ENCODE peak calls at places on chromosome X, in ten cellular contexts. W is brain microvascular endothelial cell, F is kidney epithelial cell, S is A549, A is lower leg skin, Z is GM12878, V is cardiac muscle cell, Y is BE2C, J is ovary, L is SK-N-SH. Q is an unnamed sample.

GRCh38 chrX:13939741-13940597 is 89.7 kb downstream of the GEMIN8 start:
- DNase-seq in Y (no peak), A (no peak), L (no peak), W (no peak), V (no peak), S (no peak), F (no peak), J (no peak), Z (no peak), Q (no peak)

GRCh38 chrX:67673741-67674274 is 130.0 kb downstream of the AR start:
- DNase-seq in W (no peak), A (no peak), L (no peak), J (no peak), V (no peak), Y (no peak), F (no peak), Z (no peak), S (no peak), Q (no peak)

GRCh38 chrX:114959729-114960128 is 57.7 kb downstream of the IL13RA2 start:
- DNase-seq in A (no peak), J (no peak), F (no peak), Z (no peak), V (peak), L (peak), W (no peak), Y (no peak), S (peak), Q (no peak)

GRCh38 chrX:12997898-12998687 is 23.2 kb downstream of the TMSB4X start:
- DNase-seq in F (no peak), Y (no peak), W (no peak), S (no peak), L (no peak), V (no peak), Z (no peak), A (no peak), J (no peak), Q (no peak)

GRCh38 chrX:12894074-12894691 is 12.2 kb upstream of the TLR8 start:
- DNase-seq in Z (no peak), S (peak), Y (peak), J (no peak), F (no peak), A (no peak), V (peak), W (peak), L (peak), Q (no peak)

GRCh38 chrX:46125139-46125538 is 420.1 kb downstream of the ZNF674 start:
- DNase-seq in W (no peak), Z (no peak), F (no peak), V (peak), A (no peak), S (no peak), J (no peak), Y (no peak), L (no peak), Q (no peak)

GRCh38 chrX:41666251-41666650 is 22.5 kb upstream of the GPR34 start:
- DNase-seq in Z (no peak), Y (no peak), A (no peak), J (no peak), S (no peak), W (no peak), V (peak), F (no peak), L (no peak), Q (no peak)

GRCh38 chrX:68428431-68428830 is 4.9 kb downstream of the OPHN1 start:
- DNase-seq in S (no peak), F (no peak), W (peak), V (peak), J (no peak), Z (no peak), L (no peak), Y (no peak), A (no peak), Q (no peak)

GRCh38 chrX:11629593-11630211 is 36.0 kb downstream of the ARHGAP6 start:
- DNase-seq in F (peak), S (no peak), Z (no peak), W (peak), V (peak), Y (no peak), L (no peak), A (peak), J (peak), Q (no peak)

GRCh38 chrX:14095702-14096101 is 66.0 kb upstream of the GEMIN8 start:
- DNase-seq in L (peak), W (peak), V (peak), A (peak), F (peak), J (peak), Y (peak), Z (peak), S (peak), Q (peak)

GRCh38 chrX:42952621-42953020 is 174.7 kb upstream of the PPP1R2C start:
- DNase-seq in A (no peak), V (no peak), J (no peak), Y (no peak), S (no peak), Z (no peak), W (no peak), L (no peak), F (no peak), Q (no peak)

GRCh38 chrX:100980608-100981497 is 11.3 kb downstream of the ARL13A start:
- DNase-seq in W (peak), S (peak), J (no peak), A (no peak), V (peak), Y (peak), F (peak), L (no peak), Z (no peak), Q (no peak)

GRCh38 chrX:40778861-40779575 is 43.7 kb upstream of the MED14 start:
- DNase-seq in A (no peak), L (no peak), F (no peak), S (no peak), V (peak), W (peak), J (no peak), Y (no peak), Z (no peak), Q (no peak)

GRCh38 chrX:51917600-51917999 is 24.2 kb downstream of the MAGED1 start:
- DNase-seq in F (no peak), Y (no peak), Z (no peak), S (no peak), W (no peak), A (no peak), J (no peak), L (no peak), V (no peak), Q (no peak)

GRCh38 chrX:51922561-51922960 is 29.1 kb downstream of the MAGED1 start:
- DNase-seq in S (no peak), V (no peak), W (no peak), J (no peak), Y (no peak), F (no peak), L (no peak), A (no peak), Z (no peak), Q (no peak)
- H3K4me3 ChIP-seq in S (no peak), V (no peak), W (no peak), J (no peak), Y (no peak), F (no peak), L (no peak), A (no peak), Z (no peak), Q (no peak)

GRCh38 chrX:57282568-57282967 is 3.9 kb upstream of the FAAH2 start:
- DNase-seq in S (peak), J (no peak), W (no peak), Y (no peak), V (no peak), A (no peak), F (no peak), L (no peak), Z (no peak), Q (no peak)
- TF ChIP-seq CTCF in S (no peak), J (no peak), W (no peak), Y (no peak), V (no peak), A (no peak), F (no peak), L (no peak), Z (no peak), Q (no peak)

GRCh38 chrX:36957425-36958328 is 50.5 kb upstream of the FAM47C start:
- DNase-seq in V (peak), J (no peak), L (peak), W (no peak), Z (no peak), F (no peak), Y (peak), S (peak), A (no peak), Q (no peak)

GRCh38 chrX:36963852-36964251 is 44.3 kb upstream of the FAM47C start:
- DNase-seq in Z (no peak), A (no peak), S (no peak), W (no peak), L (no peak), Y (no peak), F (no peak), V (no peak), J (no peak), Q (no peak)

GRCh38 chrX:36961590-36961989 is 46.6 kb upstream of the FAM47C start:
- DNase-seq in Z (no peak), L (no peak), S (peak), V (no peak), J (no peak), W (no peak), A (no peak), Y (no peak), F (no peak), Q (no peak)

GRCh38 chrX:36963069-36963808 is 44.9 kb upstream of the FAM47C start:
- DNase-seq in L (no peak), S (no peak), V (no peak), Z (no peak), J (no peak), F (no peak), A (no peak), Y (no peak), W (no peak), Q (no peak)
- H3K4me3 ChIP-seq in L (no peak), S (no peak), V (peak), Z (no peak), J (no peak), F (peak), A (no peak), Y (no peak), W (no peak), Q (no peak)

GRCh38 chrX:23100826-23101225 is 101.1 kb downstream of the DDX53 start:
- DNase-seq in Z (no peak), W (no peak), Y (no peak), A (no peak), L (no peak), J (no peak), S (no peak), V (no peak), F (no peak), Q (no peak)

DNA sequence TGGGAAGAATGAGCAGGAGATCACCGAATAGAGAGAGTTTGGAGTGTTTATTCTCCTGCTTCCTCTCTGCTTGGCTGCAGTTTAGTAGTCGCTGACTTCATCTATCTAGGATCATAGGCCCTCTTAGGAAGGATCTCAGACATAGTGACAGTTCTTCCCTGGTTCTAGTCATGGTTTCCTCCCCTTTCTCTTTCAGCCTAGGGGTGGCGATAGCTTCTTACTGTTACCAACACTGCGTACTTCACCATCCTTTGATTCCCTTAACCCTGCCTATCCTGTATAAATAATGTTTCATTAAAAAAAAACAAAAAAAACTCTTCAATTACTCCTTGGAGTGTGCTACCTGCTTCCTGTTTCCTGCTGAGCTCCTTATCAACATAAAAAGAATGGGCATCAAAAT is 103.8 kb downstream of the DDX53 start:
- DNase-seq in F (no peak), S (no peak), V (no peak), L (no peak), Z (no peak), Y (no peak), J (no peak), W (no peak), A (no peak), Q (no peak)
- TF ChIP-seq CTCF in F (no peak), S (no peak), V (no peak), L (no peak), Z (no peak), Y (no peak), J (no peak), W (no peak), A (no peak), Q (no peak)

GRCh38 chrX:10607233-10607632 is 13.2 kb downstream of the MID1 start:
- DNase-seq in Y (no peak), L (no peak), A (no peak), F (no peak), Z (no peak), W (no peak), J (no peak), S (no peak), V (no peak), Q (no peak)

GRCh38 chrX:10615931-10616780 is 4.2 kb downstream of the MID1 start:
- DNase-seq in W (peak), S (peak), L (peak), A (peak), Y (peak), F (no peak), Z (no peak), V (peak), J (peak), Q (no peak)

GRCh38 chrX:10612215-10612614 is 8.2 kb downstream of the MID1 start:
- DNase-seq in V (peak), A (no peak), F (no peak), Z (no peak), W (no peak), J (no peak), S (no peak), Y (no peak), L (no peak), Q (no peak)

GRCh38 chrX:10608099-10608498 is 12.3 kb downstream of the MID1 start:
- DNase-seq in S (peak), Z (no peak), F (no peak), Y (no peak), L (no peak), J (no peak), W (peak), V (peak), A (no peak), Q (no peak)

GRCh38 chrX:10611441-10612090 is 8.8 kb downstream of the MID1 start:
- DNase-seq in L (no peak), S (no peak), V (peak), Z (no peak), W (no peak), F (no peak), Y (no peak), A (no peak), J (no peak), Q (no peak)
- H3K4me3 ChIP-seq in L (no peak), S (peak), V (no peak), Z (no peak), W (no peak), F (no peak), Y (peak), A (no peak), J (no peak), Q (no peak)

DNA sequence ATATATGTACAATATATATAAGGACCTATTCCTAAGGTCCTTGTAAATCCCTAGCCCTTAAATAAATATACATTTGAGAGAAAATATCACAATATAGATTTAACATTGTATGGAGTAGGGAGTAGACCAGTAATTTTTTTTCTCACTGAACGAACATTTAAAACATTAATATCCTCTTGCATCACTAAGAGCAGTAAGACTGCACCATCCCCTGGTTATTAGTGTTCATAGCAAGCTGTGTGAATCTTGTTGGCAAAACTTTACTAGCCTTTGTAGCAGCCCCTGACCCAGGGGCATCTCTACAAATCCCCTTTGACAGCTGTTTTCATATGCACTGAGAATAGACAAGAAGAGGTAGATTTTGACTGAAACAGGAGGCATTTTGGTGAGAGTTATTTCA is 146.5 kb downstream of the IL1RAPL2 start:
- DNase-seq in Z (no peak), Y (no peak), V (no peak), W (no peak), F (no peak), A (no peak), S (no peak), L (no peak), J (no peak), Q (no peak)
- TF ChIP-seq CTCF in Z (no peak), Y (no peak), V (no peak), W (no peak), F (no peak), A (no peak), S (no peak), L (no peak), J (no peak), Q (no peak)

Q was measured in GM12864.